ENCODE peak calls at places on chromosome 13, in seven cellular contexts. One of them, this sample, is unnamed.

GRCh38 chr13:93325303-93326297 is 99.0 kb downstream of the GPC6 start:
- DNase-seq in mucosa of gallbladder: no peak
- DNase-seq in pulmonary artery endothelial cell: no peak
- DNase-seq in kidney glomerular epithelial cell: no peak
- DNase-seq in psoas muscle: no peak
- DNase-seq in uterus: no peak
- DNase-seq in foreskin melanocyte: no peak
- DNase-seq in this sample: no peak

GRCh38 chr13:30303269-30303668 is 4.1 kb downstream of the KATNAL1 start:
- DNase-seq in mucosa of gallbladder: no peak
- DNase-seq in pulmonary artery endothelial cell: no peak
- DNase-seq in kidney glomerular epithelial cell: no peak
- DNase-seq in psoas muscle: no peak
- DNase-seq in uterus: no peak
- DNase-seq in foreskin melanocyte: no peak
- DNase-seq in this sample: no peak

GRCh38 chr13:55566334-55566733 is 1574.4 kb upstream of the PRR20A start:
- DNase-seq in mucosa of gallbladder: no peak
- DNase-seq in pulmonary artery endothelial cell: no peak
- DNase-seq in kidney glomerular epithelial cell: no peak
- DNase-seq in psoas muscle: no peak
- DNase-seq in uterus: no peak
- DNase-seq in foreskin melanocyte: no peak
- DNase-seq in this sample: no peak

GRCh38 chr13:74129500-74130144 is 4.6 kb downstream of the KLF12 start:
- DNase-seq in mucosa of gallbladder: no peak
- DNase-seq in pulmonary artery endothelial cell: no peak
- DNase-seq in kidney glomerular epithelial cell: no peak
- DNase-seq in psoas muscle: no peak
- DNase-seq in uterus: no peak
- DNase-seq in foreskin melanocyte: no peak
- DNase-seq in this sample: no peak

GRCh38 chr13:94579063-94579462 is 16.9 kb downstream of the TGDS start:
- DNase-seq in mucosa of gallbladder: no peak
- DNase-seq in pulmonary artery endothelial cell: no peak
- DNase-seq in kidney glomerular epithelial cell: no peak
- DNase-seq in psoas muscle: no peak
- DNase-seq in uterus: no peak
- DNase-seq in foreskin melanocyte: no peak
- DNase-seq in this sample: no peak

GRCh38 chr13:101751488-101751887 is 299.0 kb downstream of the ITGBL1 start:
- DNase-seq in mucosa of gallbladder: no peak
- DNase-seq in pulmonary artery endothelial cell: peak; percentile 77
- DNase-seq in kidney glomerular epithelial cell: no peak
- DNase-seq in psoas muscle: no peak
- DNase-seq in uterus: no peak
- DNase-seq in foreskin melanocyte: peak; percentile 77
- DNase-seq in this sample: no peak

GRCh38 chr13:52851153-52851962 is 2.9 kb upstream of the PCDH8 start:
- DNase-seq in mucosa of gallbladder: no peak
- DNase-seq in pulmonary artery endothelial cell: no peak
- DNase-seq in kidney glomerular epithelial cell: peak; percentile 35
- DNase-seq in psoas muscle: peak; percentile 19
- DNase-seq in uterus: no peak
- DNase-seq in foreskin melanocyte: no peak
- DNase-seq in this sample: peak; percentile 90

GRCh38 chr13:90362718-90363117 is 984.8 kb upstream of the MIR17HG start:
- DNase-seq in mucosa of gallbladder: no peak
- DNase-seq in pulmonary artery endothelial cell: no peak
- DNase-seq in kidney glomerular epithelial cell: no peak
- DNase-seq in psoas muscle: no peak
- DNase-seq in uterus: no peak
- DNase-seq in foreskin melanocyte: no peak
- DNase-seq in this sample: no peak

GRCh38 chr13:97395437-97396136 is 38.4 kb upstream of the RAP2A start:
- DNase-seq in mucosa of gallbladder: no peak
- DNase-seq in pulmonary artery endothelial cell: no peak
- DNase-seq in kidney glomerular epithelial cell: no peak
- DNase-seq in psoas muscle: no peak
- DNase-seq in uterus: no peak
- DNase-seq in foreskin melanocyte: no peak
- DNase-seq in this sample: no peak

GRCh38 chr13:76820759-76821158 is 65.4 kb downstream of the KCTD12 start:
- DNase-seq in mucosa of gallbladder: peak; percentile 36
- DNase-seq in pulmonary artery endothelial cell: no peak
- DNase-seq in kidney glomerular epithelial cell: no peak
- DNase-seq in psoas muscle: peak; percentile 50
- DNase-seq in uterus: peak; percentile 61
- DNase-seq in foreskin melanocyte: no peak
- DNase-seq in this sample: peak; percentile 78

GRCh38 chr13:68380041-68380973 is 1150.2 kb upstream of the PCDH9 start:
- DNase-seq in mucosa of gallbladder: no peak
- DNase-seq in pulmonary artery endothelial cell: no peak
- DNase-seq in kidney glomerular epithelial cell: no peak
- DNase-seq in psoas muscle: no peak
- DNase-seq in uterus: no peak
- DNase-seq in foreskin melanocyte: no peak
- DNase-seq in this sample: no peak

GRCh38 chr13:43227721-43228120 is 204.3 kb downstream of the DNAJC15 start:
- DNase-seq in mucosa of gallbladder: no peak
- DNase-seq in pulmonary artery endothelial cell: no peak
- DNase-seq in kidney glomerular epithelial cell: no peak
- DNase-seq in psoas muscle: no peak
- DNase-seq in uterus: no peak
- DNase-seq in foreskin melanocyte: no peak
- DNase-seq in this sample: no peak

GRCh38 chr13:33918199-33918932 is 100.4 kb downstream of the RFC3 start:
- DNase-seq in mucosa of gallbladder: no peak
- DNase-seq in pulmonary artery endothelial cell: no peak
- DNase-seq in kidney glomerular epithelial cell: peak; percentile 21
- DNase-seq in psoas muscle: peak; percentile 12
- DNase-seq in uterus: no peak
- DNase-seq in foreskin melanocyte: no peak
- DNase-seq in this sample: peak; percentile 44